ENCODE peak calls at places on chromosomes 2 and 18, in seven cellular contexts. One of them, this sample, is unnamed.

GRCh38 chr2:178530625-178531142 is 50.4 kb downstream of the PLEKHA3 start:
- DNase-seq in HCT116: no peak
- DNase-seq in GM20000: peak
- DNase-seq in uterus: no peak
- DNase-seq in GM12865: peak
- DNase-seq in GM23338: no peak
- DNase-seq in endothelial cell: no peak
- DNase-seq in this sample: peak

GRCh38 chr2:207135801-207136457 is 29.8 kb downstream of the KLF7 start:
- DNase-seq in uterus: no peak
- DNase-seq in GM20000: no peak
- DNase-seq in GM23338: no peak
- DNase-seq in HCT116: no peak
- DNase-seq in endothelial cell: no peak
- DNase-seq in GM12865: no peak
- DNase-seq in this sample: no peak

GRCh38 chr2:145356046-145356445 is 836.1 kb upstream of the ZEB2 start:
- DNase-seq in GM23338: no peak
- DNase-seq in HCT116: no peak
- DNase-seq in endothelial cell: no peak
- DNase-seq in uterus: no peak
- DNase-seq in GM20000: no peak
- DNase-seq in GM12865: no peak
- DNase-seq in this sample: no peak

GRCh38 chr2:22893773-22894517 is 491.0 kb upstream of the KLHL29 start:
- DNase-seq in endothelial cell: no peak
- DNase-seq in HCT116: no peak
- DNase-seq in GM23338: no peak
- DNase-seq in GM12865: no peak
- DNase-seq in GM20000: no peak
- DNase-seq in uterus: no peak
- DNase-seq in this sample: no peak

GRCh38 chr18:24368749-24369148 is 28.9 kb downstream of the OSBPL1A start:
- DNase-seq in endothelial cell: no peak
- DNase-seq in HCT116: no peak
- DNase-seq in GM20000: no peak
- DNase-seq in GM23338: no peak
- DNase-seq in uterus: no peak
- DNase-seq in GM12865: peak
- DNase-seq in this sample: no peak

GRCh38 chr2:145593991-145594702 is 1074.2 kb upstream of the ZEB2 start:
- DNase-seq in HCT116: no peak
- DNase-seq in endothelial cell: no peak
- DNase-seq in GM20000: no peak
- DNase-seq in uterus: no peak
- DNase-seq in GM23338: peak
- DNase-seq in GM12865: no peak
- DNase-seq in this sample: no peak

GRCh38 chr18:67417864-67418523 is 98.5 kb downstream of the DSEL start:
- DNase-seq in endothelial cell: no peak
- DNase-seq in HCT116: no peak
- DNase-seq in GM12865: peak
- DNase-seq in GM23338: no peak
- DNase-seq in uterus: no peak
- DNase-seq in GM20000: peak
- DNase-seq in this sample: peak

GRCh38 chr18:41906528-41907256 is 48.3 kb upstream of the PIK3C3 start:
- DNase-seq in endothelial cell: no peak
- DNase-seq in GM12865: peak
- DNase-seq in GM20000: peak
- DNase-seq in uterus: no peak
- DNase-seq in HCT116: peak
- DNase-seq in GM23338: peak
- DNase-seq in this sample: peak

GRCh38 chr2:106104332-106105062 is 89.6 kb downstream of the UXS1 start:
- DNase-seq in uterus: peak
- DNase-seq in GM12865: peak
- DNase-seq in endothelial cell: peak
- DNase-seq in HCT116: peak
- DNase-seq in GM20000: peak
- DNase-seq in GM23338: peak
- DNase-seq in this sample: peak

GRCh38 chr18:57026316-57026715 is 120.6 kb upstream of the BOD1L2 start:
- DNase-seq in GM12865: no peak
- DNase-seq in GM23338: no peak
- DNase-seq in HCT116: no peak
- DNase-seq in uterus: no peak
- DNase-seq in endothelial cell: no peak
- DNase-seq in GM20000: no peak
- DNase-seq in this sample: no peak

GRCh38 chr2:235537186-235537585 is 43.3 kb downstream of the AGAP1 start:
- DNase-seq in GM20000: no peak
- DNase-seq in endothelial cell: no peak
- DNase-seq in uterus: no peak
- DNase-seq in GM12865: no peak
- DNase-seq in GM23338: no peak
- DNase-seq in HCT116: no peak
- DNase-seq in this sample: no peak

GRCh38 chr2:217075225-217075802 is 215.4 kb upstream of the TNP1 start:
- DNase-seq in GM23338: no peak
- DNase-seq in uterus: peak
- DNase-seq in HCT116: no peak
- DNase-seq in GM20000: no peak
- DNase-seq in endothelial cell: peak
- DNase-seq in GM12865: no peak
- DNase-seq in this sample: no peak

GRCh38 chr18:47730795-47731194 is 199.7 kb downstream of the SMAD2 start:
- DNase-seq in uterus: no peak
- DNase-seq in endothelial cell: no peak
- DNase-seq in GM23338: peak
- DNase-seq in GM12865: no peak
- DNase-seq in HCT116: no peak
- DNase-seq in GM20000: no peak
- DNase-seq in this sample: no peak

GRCh38 chr18:46336278-46337205 is 232.4 kb downstream of the HAUS1 start:
- DNase-seq in GM23338: no peak
- DNase-seq in endothelial cell: no peak
- DNase-seq in uterus: no peak
- DNase-seq in HCT116: no peak
- DNase-seq in GM12865: no peak
- DNase-seq in GM20000: no peak
- DNase-seq in this sample: no peak

GRCh38 chr2:16900405-16901025 is 234.9 kb upstream of the CYRIA start:
- DNase-seq in GM20000: no peak
- DNase-seq in HCT116: peak
- DNase-seq in uterus: no peak
- DNase-seq in GM23338: peak
- DNase-seq in GM12865: peak
- DNase-seq in endothelial cell: peak
- DNase-seq in this sample: peak
- TF ChIP-seq CTCF in GM20000: peak
- TF ChIP-seq CTCF in HCT116: peak
- TF ChIP-seq CTCF in uterus: no peak
- TF ChIP-seq CTCF in GM23338: peak
- TF ChIP-seq CTCF in GM12865: peak
- TF ChIP-seq CTCF in endothelial cell: peak
- TF ChIP-seq CTCF in this sample: peak

DNA sequence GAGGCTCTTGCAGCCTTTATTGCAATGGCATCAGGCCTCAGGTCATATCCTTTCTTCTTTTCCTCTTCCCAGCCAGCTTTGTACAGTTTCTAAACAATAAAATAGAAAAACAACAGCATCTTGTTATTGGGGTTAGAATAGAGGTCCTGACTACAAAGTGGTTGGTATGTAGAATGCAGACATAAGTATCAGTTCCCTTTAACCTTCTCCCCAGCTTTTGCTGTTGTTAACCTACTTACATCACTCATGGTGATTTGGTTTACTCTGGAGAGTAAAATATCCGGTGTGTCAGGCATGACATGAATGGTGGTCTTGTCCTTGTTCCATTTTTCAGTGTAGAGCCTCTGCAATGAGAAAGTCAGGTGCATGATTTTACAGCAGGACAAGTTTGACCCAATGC is 69.8 kb downstream of the NEB start:
- DNase-seq in GM23338: no peak
- DNase-seq in GM20000: peak
- DNase-seq in uterus: no peak
- DNase-seq in HCT116: no peak
- DNase-seq in GM12865: peak
- DNase-seq in endothelial cell: no peak
- DNase-seq in this sample: peak
- TF ChIP-seq CTCF in GM23338: no peak
- TF ChIP-seq CTCF in GM20000: no peak
- TF ChIP-seq CTCF in uterus: no peak
- TF ChIP-seq CTCF in HCT116: no peak
- TF ChIP-seq CTCF in GM12865: no peak
- TF ChIP-seq CTCF in endothelial cell: no peak
- TF ChIP-seq CTCF in this sample: no peak

GRCh38 chr2:219514196-219514761 is at the start of gene ASIC4:
- DNase-seq in uterus: no peak
- DNase-seq in endothelial cell: no peak
- DNase-seq in GM12865: no peak
- DNase-seq in GM23338: peak
- DNase-seq in GM20000: no peak
- DNase-seq in HCT116: no peak
- DNase-seq in this sample: no peak
- TF ChIP-seq CTCF in uterus: no peak
- TF ChIP-seq CTCF in endothelial cell: no peak
- TF ChIP-seq CTCF in GM12865: no peak
- TF ChIP-seq CTCF in GM23338: no peak
- TF ChIP-seq CTCF in GM20000: no peak
- TF ChIP-seq CTCF in HCT116: no peak
- TF ChIP-seq CTCF in this sample: no peak

GRCh38 chr18:50647237-50647636 is 87.3 kb downstream of the MAPK4 start:
- DNase-seq in GM12865: no peak
- DNase-seq in GM20000: no peak
- DNase-seq in GM23338: no peak
- DNase-seq in HCT116: no peak
- DNase-seq in endothelial cell: no peak
- DNase-seq in uterus: no peak
- DNase-seq in this sample: no peak

GRCh38 chr18:50647792-50648191 is 87.9 kb downstream of the MAPK4 start:
- DNase-seq in GM23338: no peak
- DNase-seq in GM12865: no peak
- DNase-seq in GM20000: no peak
- DNase-seq in uterus: no peak
- DNase-seq in endothelial cell: no peak
- DNase-seq in HCT116: no peak
- DNase-seq in this sample: no peak

GRCh38 chr18:50642439-50642838 is 82.6 kb downstream of the MAPK4 start:
- DNase-seq in HCT116: no peak
- DNase-seq in uterus: no peak
- DNase-seq in GM12865: no peak
- DNase-seq in GM23338: no peak
- DNase-seq in GM20000: no peak
- DNase-seq in endothelial cell: no peak
- DNase-seq in this sample: no peak

GRCh38 chr18:50644146-50644545 is 84.3 kb downstream of the MAPK4 start:
- DNase-seq in GM12865: no peak
- DNase-seq in GM20000: no peak
- DNase-seq in GM23338: no peak
- DNase-seq in HCT116: no peak
- DNase-seq in uterus: no peak
- DNase-seq in endothelial cell: no peak
- DNase-seq in this sample: no peak

GRCh38 chr18:50644807-50645206 is 84.9 kb downstream of the MAPK4 start:
- DNase-seq in GM20000: no peak
- DNase-seq in uterus: no peak
- DNase-seq in GM23338: peak
- DNase-seq in endothelial cell: peak
- DNase-seq in HCT116: peak
- DNase-seq in GM12865: peak
- DNase-seq in this sample: no peak
- TF ChIP-seq CTCF in GM20000: no peak
- TF ChIP-seq CTCF in uterus: no peak
- TF ChIP-seq CTCF in GM23338: peak
- TF ChIP-seq CTCF in endothelial cell: no peak
- TF ChIP-seq CTCF in HCT116: peak
- TF ChIP-seq CTCF in GM12865: peak
- TF ChIP-seq CTCF in this sample: peak

GRCh38 chr2:43592443-43592842 is 3.4 kb downstream of the THADA start:
- DNase-seq in GM20000: no peak
- DNase-seq in HCT116: no peak
- DNase-seq in uterus: no peak
- DNase-seq in endothelial cell: no peak
- DNase-seq in GM23338: no peak
- DNase-seq in GM12865: no peak
- DNase-seq in this sample: no peak
- TF ChIP-seq CTCF in GM20000: no peak
- TF ChIP-seq CTCF in HCT116: no peak
- TF ChIP-seq CTCF in uterus: no peak
- TF ChIP-seq CTCF in endothelial cell: no peak
- TF ChIP-seq CTCF in GM23338: no peak
- TF ChIP-seq CTCF in GM12865: no peak
- TF ChIP-seq CTCF in this sample: no peak

DNA sequence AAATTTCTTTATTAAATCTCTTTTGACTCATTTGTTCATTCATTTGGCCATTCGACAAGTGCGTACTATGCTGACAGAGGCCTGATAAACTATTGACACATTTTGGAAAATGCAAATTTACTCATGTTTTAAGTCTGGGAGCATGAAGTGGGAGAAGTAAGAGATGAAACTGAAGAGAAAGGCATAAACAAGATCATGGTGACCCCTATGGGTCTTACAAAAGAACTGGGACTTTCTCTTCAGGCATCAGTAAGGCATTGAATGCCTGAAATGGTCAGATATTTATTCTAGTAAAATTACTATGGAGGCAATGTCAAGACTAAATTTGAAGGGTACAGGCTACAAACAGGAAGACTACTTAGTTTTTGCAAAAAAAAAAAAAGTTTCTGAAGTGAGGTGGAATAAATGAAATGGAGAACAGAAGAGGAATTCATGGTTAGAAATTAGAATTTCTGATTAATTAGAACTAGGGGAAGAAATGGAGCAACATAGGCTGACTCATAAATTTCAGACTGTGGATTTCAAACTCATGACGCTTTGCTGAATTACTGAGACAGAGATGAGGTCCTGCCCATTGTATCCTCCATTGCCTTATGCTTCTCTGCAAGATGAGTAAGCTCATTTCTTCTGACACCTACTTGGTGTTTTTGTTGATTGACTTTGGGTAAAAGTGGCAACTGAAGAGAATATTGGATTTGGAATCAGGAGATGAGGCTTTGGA is 32.7 kb downstream of the VSNL1 start:
- DNase-seq in GM20000: peak
- DNase-seq in endothelial cell: no peak
- DNase-seq in HCT116: no peak
- DNase-seq in uterus: no peak
- DNase-seq in GM12865: no peak
- DNase-seq in GM23338: peak
- DNase-seq in this sample: peak
- TF ChIP-seq CTCF in GM20000: no peak
- TF ChIP-seq CTCF in endothelial cell: no peak
- TF ChIP-seq CTCF in HCT116: peak
- TF ChIP-seq CTCF in uterus: peak
- TF ChIP-seq CTCF in GM12865: peak
- TF ChIP-seq CTCF in GM23338: peak
- TF ChIP-seq CTCF in this sample: peak